ENCODE peak calls at places on chromosome 18, in nine cellular contexts. One of them, this sample, is unnamed.

GRCh38 chr18:67145586-67146292 is 370.8 kb downstream of the DSEL start:
- DNase-seq in CD4-positive, alpha-beta memory T cell: no peak
- DNase-seq in CD4-positive, alpha-beta T cell: no peak
- DNase-seq in neural progenitor cell: no peak
- DNase-seq in HL-60: no peak
- DNase-seq in left lung: no peak
- DNase-seq in GM23248: no peak
- DNase-seq in colonic mucosa: no peak
- DNase-seq in PC-9: no peak
- DNase-seq in this sample: no peak

GRCh38 chr18:31478688-31479087 is 19.3 kb upstream of the DSG2 start:
- DNase-seq in CD4-positive, alpha-beta memory T cell: no peak
- DNase-seq in CD4-positive, alpha-beta T cell: no peak
- DNase-seq in neural progenitor cell: no peak
- DNase-seq in HL-60: no peak
- DNase-seq in left lung: no peak
- DNase-seq in GM23248: no peak
- DNase-seq in colonic mucosa: no peak
- DNase-seq in PC-9: no peak
- DNase-seq in this sample: no peak

GRCh38 chr18:32930695-32931301 is 158.0 kb upstream of the KLHL14 start:
- DNase-seq in CD4-positive, alpha-beta memory T cell: no peak
- DNase-seq in CD4-positive, alpha-beta T cell: no peak
- DNase-seq in neural progenitor cell: peak; percentile 49
- DNase-seq in HL-60: no peak
- DNase-seq in left lung: no peak
- DNase-seq in GM23248: peak; percentile 78
- DNase-seq in colonic mucosa: no peak
- DNase-seq in PC-9: no peak
- DNase-seq in this sample: no peak

GRCh38 chr18:8153887-8154583 is 455.2 kb upstream of the RAB12 start:
- DNase-seq in CD4-positive, alpha-beta memory T cell: no peak
- DNase-seq in CD4-positive, alpha-beta T cell: no peak
- DNase-seq in neural progenitor cell: no peak
- DNase-seq in HL-60: no peak
- DNase-seq in left lung: no peak
- DNase-seq in GM23248: peak; percentile 88
- DNase-seq in colonic mucosa: no peak
- DNase-seq in PC-9: no peak
- DNase-seq in this sample: no peak

GRCh38 chr18:22309191-22309590 is 108.5 kb downstream of the CTAGE1 start:
- DNase-seq in CD4-positive, alpha-beta memory T cell: no peak
- DNase-seq in CD4-positive, alpha-beta T cell: no peak
- DNase-seq in neural progenitor cell: no peak
- DNase-seq in HL-60: no peak
- DNase-seq in left lung: peak; percentile 47
- DNase-seq in GM23248: peak; percentile 89
- DNase-seq in colonic mucosa: no peak
- DNase-seq in PC-9: no peak
- DNase-seq in this sample: no peak

GRCh38 chr18:8685141-8685913 is 20.0 kb upstream of the MTCL1 start:
- DNase-seq in CD4-positive, alpha-beta memory T cell: no peak
- DNase-seq in CD4-positive, alpha-beta T cell: no peak
- DNase-seq in neural progenitor cell: peak; percentile 37
- DNase-seq in HL-60: no peak
- DNase-seq in left lung: no peak
- DNase-seq in GM23248: peak; percentile 86
- DNase-seq in colonic mucosa: peak; percentile 1
- DNase-seq in PC-9: no peak
- DNase-seq in this sample: no peak

GRCh38 chr18:54946149-54946581 is 13.1 kb downstream of the CCDC68 start:
- DNase-seq in CD4-positive, alpha-beta memory T cell: peak; percentile 28
- DNase-seq in CD4-positive, alpha-beta T cell: peak; percentile 8
- DNase-seq in neural progenitor cell: no peak
- DNase-seq in HL-60: no peak
- DNase-seq in left lung: no peak
- DNase-seq in GM23248: peak; percentile 5
- DNase-seq in colonic mucosa: peak; percentile 91
- DNase-seq in PC-9: peak; percentile 86
- DNase-seq in this sample: no peak

GRCh38 chr18:55354795-55355194 is 233.2 kb downstream of the TCF4 start:
- DNase-seq in CD4-positive, alpha-beta memory T cell: no peak
- DNase-seq in CD4-positive, alpha-beta T cell: no peak
- DNase-seq in neural progenitor cell: no peak
- DNase-seq in HL-60: no peak
- DNase-seq in left lung: no peak
- DNase-seq in GM23248: peak; percentile 31
- DNase-seq in colonic mucosa: no peak
- DNase-seq in PC-9: no peak
- DNase-seq in this sample: no peak

GRCh38 chr18:6001867-6002266 is 106.5 kb upstream of the TMEM200C start:
- DNase-seq in CD4-positive, alpha-beta memory T cell: no peak
- DNase-seq in CD4-positive, alpha-beta T cell: no peak
- DNase-seq in neural progenitor cell: no peak
- DNase-seq in HL-60: no peak
- DNase-seq in left lung: no peak
- DNase-seq in GM23248: no peak
- DNase-seq in colonic mucosa: no peak
- DNase-seq in PC-9: no peak
- DNase-seq in this sample: no peak

GRCh38 chr18:45324489-45325111 is 290.7 kb upstream of the SLC14A2 start:
- DNase-seq in CD4-positive, alpha-beta memory T cell: no peak
- DNase-seq in CD4-positive, alpha-beta T cell: no peak
- DNase-seq in neural progenitor cell: peak; percentile 65
- DNase-seq in HL-60: no peak
- DNase-seq in left lung: no peak
- DNase-seq in GM23248: peak; percentile 91
- DNase-seq in colonic mucosa: peak; percentile 22
- DNase-seq in PC-9: peak; percentile 44
- DNase-seq in this sample: peak; percentile 86

GRCh38 chr18:220708-221107 is 47.1 kb downstream of the THOC1 start:
- DNase-seq in CD4-positive, alpha-beta memory T cell: no peak
- DNase-seq in CD4-positive, alpha-beta T cell: no peak
- DNase-seq in neural progenitor cell: no peak
- DNase-seq in HL-60: no peak
- DNase-seq in left lung: no peak
- DNase-seq in GM23248: no peak
- DNase-seq in colonic mucosa: no peak
- DNase-seq in PC-9: no peak
- DNase-seq in this sample: no peak

GRCh38 chr18:33839452-33840225 is 261.6 kb downstream of the ASXL3 start:
- DNase-seq in CD4-positive, alpha-beta memory T cell: no peak
- DNase-seq in CD4-positive, alpha-beta T cell: no peak
- DNase-seq in neural progenitor cell: peak; percentile 70
- DNase-seq in HL-60: no peak
- DNase-seq in left lung: no peak
- DNase-seq in GM23248: peak; percentile 46
- DNase-seq in colonic mucosa: peak; percentile 49
- DNase-seq in PC-9: no peak
- DNase-seq in this sample: no peak

GRCh38 chr18:67519582-67519981 is 3.1 kb upstream of the DSEL start:
- DNase-seq in CD4-positive, alpha-beta memory T cell: no peak
- DNase-seq in CD4-positive, alpha-beta T cell: no peak
- DNase-seq in neural progenitor cell: no peak
- DNase-seq in HL-60: no peak
- DNase-seq in left lung: no peak
- DNase-seq in GM23248: peak; percentile 90
- DNase-seq in colonic mucosa: no peak
- DNase-seq in PC-9: no peak
- DNase-seq in this sample: no peak

GRCh38 chr18:79182047-79182713 is 113.0 kb downstream of the ATP9B start:
- DNase-seq in CD4-positive, alpha-beta memory T cell: no peak
- DNase-seq in CD4-positive, alpha-beta T cell: no peak
- DNase-seq in neural progenitor cell: peak; percentile 35
- DNase-seq in HL-60: no peak
- DNase-seq in left lung: no peak
- DNase-seq in GM23248: no peak
- DNase-seq in colonic mucosa: no peak
- DNase-seq in PC-9: no peak
- DNase-seq in this sample: no peak

GRCh38 chr18:23752796-23753195 is 63.5 kb downstream of the LAMA3 start:
- DNase-seq in CD4-positive, alpha-beta memory T cell: no peak
- DNase-seq in CD4-positive, alpha-beta T cell: no peak
- DNase-seq in neural progenitor cell: peak; percentile 46
- DNase-seq in HL-60: no peak
- DNase-seq in left lung: no peak
- DNase-seq in GM23248: peak; percentile 21
- DNase-seq in colonic mucosa: no peak
- DNase-seq in PC-9: no peak
- DNase-seq in this sample: no peak

GRCh38 chr18:77076111-77076510 is 56.5 kb downstream of the MBP start:
- DNase-seq in CD4-positive, alpha-beta memory T cell: no peak
- DNase-seq in CD4-positive, alpha-beta T cell: no peak
- DNase-seq in neural progenitor cell: no peak
- DNase-seq in HL-60: no peak
- DNase-seq in left lung: no peak
- DNase-seq in GM23248: no peak
- DNase-seq in colonic mucosa: no peak
- DNase-seq in PC-9: no peak
- DNase-seq in this sample: no peak

GRCh38 chr18:77079088-77079487 is 53.5 kb downstream of the MBP start:
- DNase-seq in CD4-positive, alpha-beta memory T cell: no peak
- DNase-seq in CD4-positive, alpha-beta T cell: no peak
- DNase-seq in neural progenitor cell: no peak
- DNase-seq in HL-60: no peak
- DNase-seq in left lung: no peak
- DNase-seq in GM23248: no peak
- DNase-seq in colonic mucosa: no peak
- DNase-seq in PC-9: no peak
- DNase-seq in this sample: no peak

GRCh38 chr18:77077401-77077800 is 55.2 kb downstream of the MBP start:
- DNase-seq in CD4-positive, alpha-beta memory T cell: no peak
- DNase-seq in CD4-positive, alpha-beta T cell: no peak
- DNase-seq in neural progenitor cell: no peak
- DNase-seq in HL-60: no peak
- DNase-seq in left lung: no peak
- DNase-seq in GM23248: no peak
- DNase-seq in colonic mucosa: no peak
- DNase-seq in PC-9: no peak
- DNase-seq in this sample: no peak

GRCh38 chr18:77078671-77079070 is 53.9 kb downstream of the MBP start:
- DNase-seq in CD4-positive, alpha-beta memory T cell: no peak
- DNase-seq in CD4-positive, alpha-beta T cell: no peak
- DNase-seq in neural progenitor cell: no peak
- DNase-seq in HL-60: no peak
- DNase-seq in left lung: no peak
- DNase-seq in GM23248: no peak
- DNase-seq in colonic mucosa: no peak
- DNase-seq in PC-9: no peak
- DNase-seq in this sample: no peak

DNA sequence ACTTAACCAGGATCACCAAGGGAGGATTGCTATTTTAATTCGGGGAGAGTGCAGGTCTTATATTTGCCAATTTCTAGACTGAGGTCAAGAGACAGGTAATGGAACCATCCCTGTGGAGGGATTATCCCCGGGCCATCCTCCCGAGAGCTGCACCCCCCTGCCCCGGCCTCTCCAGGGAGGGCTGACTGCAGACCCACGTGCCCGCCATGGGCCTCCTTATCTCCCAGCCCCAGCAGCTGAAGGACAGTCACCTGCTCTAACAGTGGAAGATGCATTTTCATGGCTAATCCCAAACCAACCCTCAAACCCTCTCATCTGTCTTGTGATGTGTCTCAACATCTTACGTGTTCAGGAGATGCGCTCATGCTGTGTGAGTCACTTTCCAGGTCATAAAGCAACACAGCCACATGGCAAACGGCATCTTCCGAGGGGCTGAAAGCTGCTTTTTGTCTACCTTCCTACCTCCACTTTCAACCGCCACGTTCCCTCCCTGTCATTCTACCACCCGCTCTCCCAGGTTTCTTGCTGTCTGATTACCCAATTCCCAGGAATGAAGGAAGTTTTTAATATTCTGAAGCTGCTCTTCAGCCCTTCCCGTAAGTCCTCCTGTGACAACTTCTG is 54.6 kb downstream of the MBP start:
- DNase-seq in CD4-positive, alpha-beta memory T cell: no peak
- DNase-seq in CD4-positive, alpha-beta T cell: no peak
- DNase-seq in neural progenitor cell: no peak
- DNase-seq in HL-60: no peak
- DNase-seq in left lung: no peak
- DNase-seq in GM23248: peak; percentile 66
- DNase-seq in colonic mucosa: no peak
- DNase-seq in PC-9: no peak
- DNase-seq in this sample: no peak
- H3K27ac ChIP-seq in CD4-positive, alpha-beta memory T cell: no peak overlapping the region
- H3K27ac ChIP-seq in CD4-positive, alpha-beta T cell: no peak overlapping the region
- H3K27ac ChIP-seq in neural progenitor cell: no peak overlapping the region
- H3K27ac ChIP-seq in HL-60: no peak overlapping the region
- H3K27ac ChIP-seq in left lung: peak overlapping the region; percentile 41
- H3K27ac ChIP-seq in GM23248: no peak overlapping the region
- H3K27ac ChIP-seq in colonic mucosa: no peak overlapping the region
- H3K27ac ChIP-seq in PC-9: no peak overlapping the region
- H3K27ac ChIP-seq in this sample: no peak overlapping the region

GRCh38 chr18:35361570-35362321 is 15.4 kb downstream of the ZNF396 start:
- DNase-seq in CD4-positive, alpha-beta memory T cell: no peak
- DNase-seq in CD4-positive, alpha-beta T cell: no peak
- DNase-seq in neural progenitor cell: no peak
- DNase-seq in HL-60: no peak
- DNase-seq in left lung: no peak
- DNase-seq in GM23248: no peak
- DNase-seq in colonic mucosa: no peak
- DNase-seq in PC-9: no peak
- DNase-seq in this sample: no peak
- H3K27ac ChIP-seq in CD4-positive, alpha-beta memory T cell: no peak overlapping the region
- H3K27ac ChIP-seq in CD4-positive, alpha-beta T cell: no peak overlapping the region
- H3K27ac ChIP-seq in neural progenitor cell: no peak overlapping the region
- H3K27ac ChIP-seq in HL-60: no peak overlapping the region
- H3K27ac ChIP-seq in left lung: no peak overlapping the region
- H3K27ac ChIP-seq in GM23248: no peak overlapping the region
- H3K27ac ChIP-seq in colonic mucosa: no peak overlapping the region
- H3K27ac ChIP-seq in PC-9: no peak overlapping the region
- H3K27ac ChIP-seq in this sample: no peak overlapping the region

GRCh38 chr18:35088931-35089330 is 47.7 kb downstream of the MAPRE2 start:
- DNase-seq in CD4-positive, alpha-beta memory T cell: no peak
- DNase-seq in CD4-positive, alpha-beta T cell: no peak
- DNase-seq in neural progenitor cell: no peak
- DNase-seq in HL-60: no peak
- DNase-seq in left lung: no peak
- DNase-seq in GM23248: peak; percentile 27
- DNase-seq in colonic mucosa: no peak
- DNase-seq in PC-9: no peak
- DNase-seq in this sample: no peak
- H3K27ac ChIP-seq in CD4-positive, alpha-beta memory T cell: no peak overlapping the region
- H3K27ac ChIP-seq in CD4-positive, alpha-beta T cell: no peak overlapping the region
- H3K27ac ChIP-seq in neural progenitor cell: no peak overlapping the region
- H3K27ac ChIP-seq in HL-60: no peak overlapping the region
- H3K27ac ChIP-seq in left lung: no peak overlapping the region
- H3K27ac ChIP-seq in GM23248: no peak overlapping the region
- H3K27ac ChIP-seq in colonic mucosa: no peak overlapping the region
- H3K27ac ChIP-seq in PC-9: no peak overlapping the region
- H3K27ac ChIP-seq in this sample: no peak overlapping the region

DNA sequence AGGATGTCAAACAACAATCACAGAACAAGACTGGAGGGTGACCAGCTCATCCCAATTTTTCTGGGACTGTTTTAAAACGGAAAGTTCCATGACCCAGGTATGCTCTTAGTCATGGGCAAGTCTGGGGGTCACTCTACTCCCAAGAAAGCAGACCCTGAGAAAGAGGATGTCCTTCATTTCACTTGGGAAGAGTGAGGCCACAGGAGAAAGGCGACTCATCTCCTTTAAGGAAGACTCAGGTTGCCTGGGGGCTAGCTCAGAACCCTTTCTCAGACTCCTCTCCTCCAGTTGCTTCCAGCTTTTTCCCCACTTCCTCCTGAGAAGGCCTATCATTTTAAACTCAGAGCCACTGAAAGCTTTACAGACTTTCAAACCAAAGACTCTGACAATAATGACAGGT is 9.3 kb downstream of the RNF152 start:
- DNase-seq in CD4-positive, alpha-beta memory T cell: no peak
- DNase-seq in CD4-positive, alpha-beta T cell: no peak
- DNase-seq in neural progenitor cell: no peak
- DNase-seq in HL-60: no peak
- DNase-seq in left lung: no peak
- DNase-seq in GM23248: peak; percentile 5
- DNase-seq in colonic mucosa: no peak
- DNase-seq in PC-9: no peak
- DNase-seq in this sample: no peak
- H3K27ac ChIP-seq in CD4-positive, alpha-beta memory T cell: no peak overlapping the region
- H3K27ac ChIP-seq in CD4-positive, alpha-beta T cell: no peak overlapping the region
- H3K27ac ChIP-seq in neural progenitor cell: no peak overlapping the region
- H3K27ac ChIP-seq in HL-60: no peak overlapping the region
- H3K27ac ChIP-seq in left lung: no peak overlapping the region
- H3K27ac ChIP-seq in GM23248: no peak overlapping the region
- H3K27ac ChIP-seq in colonic mucosa: no peak overlapping the region
- H3K27ac ChIP-seq in PC-9: no peak overlapping the region
- H3K27ac ChIP-seq in this sample: peak overlapping the region; percentile 24